ENCODE peak calls at places on chromosome 10, in six cellular contexts. One of them, this sample, is unnamed.
A peak's percentile ranks its signal among the peaks of the same experiment; 100 is the strongest.

GRCh38 chr10:71085689-71086438 is 126.5 kb upstream of the UNC5B start:
- DNase-seq in Karpas-422: no peak
- DNase-seq in IMR-90: no peak
- DNase-seq in activated CD8-positive, alpha-beta memory T cell treated with anti-CD3 and anti-CD28 coated beads for 48 hours: no peak
- DNase-seq in glutamatergic neuron: no peak
- DNase-seq in astrocyte: no peak
- DNase-seq in this sample: no peak

GRCh38 chr10:11684717-11685645 is 57.2 kb upstream of the ECHDC3 start:
- DNase-seq in Karpas-422: peak; percentile 95
- DNase-seq in IMR-90: peak; percentile 86
- DNase-seq in activated CD8-positive, alpha-beta memory T cell treated with anti-CD3 and anti-CD28 coated beads for 48 hours: peak; percentile 19
- DNase-seq in glutamatergic neuron: no peak
- DNase-seq in astrocyte: peak; percentile 93
- DNase-seq in this sample: peak; percentile 42

GRCh38 chr10:93076871-93077270 is 3.2 kb downstream of the CYP26A1 start:
- DNase-seq in Karpas-422: no peak
- DNase-seq in IMR-90: no peak
- DNase-seq in activated CD8-positive, alpha-beta memory T cell treated with anti-CD3 and anti-CD28 coated beads for 48 hours: no peak
- DNase-seq in glutamatergic neuron: no peak
- DNase-seq in astrocyte: no peak
- DNase-seq in this sample: no peak

GRCh38 chr10:68271104-68271882 is 39.4 kb upstream of the ATOH7 start:
- DNase-seq in Karpas-422: no peak
- DNase-seq in IMR-90: peak; percentile 28
- DNase-seq in activated CD8-positive, alpha-beta memory T cell treated with anti-CD3 and anti-CD28 coated beads for 48 hours: no peak
- DNase-seq in glutamatergic neuron: peak; percentile 37
- DNase-seq in astrocyte: peak; percentile 23
- DNase-seq in this sample: no peak

GRCh38 chr10:14019983-14020668 is 310.6 kb downstream of the FRMD4A start:
- DNase-seq in Karpas-422: no peak
- DNase-seq in IMR-90: no peak
- DNase-seq in activated CD8-positive, alpha-beta memory T cell treated with anti-CD3 and anti-CD28 coated beads for 48 hours: no peak
- DNase-seq in glutamatergic neuron: no peak
- DNase-seq in astrocyte: no peak
- DNase-seq in this sample: no peak

GRCh38 chr10:132065491-132066105 is at the start of gene JAKMIP3:
- DNase-seq in Karpas-422: no peak
- DNase-seq in IMR-90: peak; percentile 96
- DNase-seq in activated CD8-positive, alpha-beta memory T cell treated with anti-CD3 and anti-CD28 coated beads for 48 hours: no peak
- DNase-seq in glutamatergic neuron: no peak
- DNase-seq in astrocyte: peak; percentile 88
- DNase-seq in this sample: no peak

GRCh38 chr10:102627446-102628293 is 16.6 kb upstream of the TRIM8 start:
- DNase-seq in Karpas-422: no peak
- DNase-seq in IMR-90: peak; percentile 78
- DNase-seq in activated CD8-positive, alpha-beta memory T cell treated with anti-CD3 and anti-CD28 coated beads for 48 hours: no peak
- DNase-seq in glutamatergic neuron: peak; percentile 62
- DNase-seq in astrocyte: peak; percentile 57
- DNase-seq in this sample: no peak

GRCh38 chr10:97869091-97870042 is 19.7 kb downstream of the GOLGA7B start:
- DNase-seq in Karpas-422: peak; percentile 75
- DNase-seq in IMR-90: peak; percentile 67
- DNase-seq in activated CD8-positive, alpha-beta memory T cell treated with anti-CD3 and anti-CD28 coated beads for 48 hours: peak; percentile 57
- DNase-seq in glutamatergic neuron: peak; percentile 78
- DNase-seq in astrocyte: peak; percentile 72
- DNase-seq in this sample: peak; percentile 60

GRCh38 chr10:78906734-78907385 is 161.9 kb upstream of the ZMIZ1 start:
- DNase-seq in Karpas-422: no peak
- DNase-seq in IMR-90: no peak
- DNase-seq in activated CD8-positive, alpha-beta memory T cell treated with anti-CD3 and anti-CD28 coated beads for 48 hours: no peak
- DNase-seq in glutamatergic neuron: no peak
- DNase-seq in astrocyte: no peak
- DNase-seq in this sample: no peak